ENCODE peak calls at places on chromosomes 11 and 22, in four cellular contexts. One of them, this sample, is unnamed.

GRCh38 chr11:63622318-63622717 is 8.1 kb upstream of the PLAAT3 start:
- DNase-seq in hepatocyte: peak; percentile 67
- DNase-seq in coronary artery: peak; percentile 21
- DNase-seq in RWPE1: peak; percentile 33
- DNase-seq in this sample: no peak

GRCh38 chr11:16382638-16383380 is 26.5 kb upstream of the SOX6 start:
- DNase-seq in hepatocyte: no peak
- DNase-seq in coronary artery: no peak
- DNase-seq in RWPE1: no peak
- DNase-seq in this sample: no peak

GRCh38 chr11:115409691-115410220 is 94.5 kb downstream of the CADM1 start:
- DNase-seq in coronary artery: no peak
- DNase-seq in RWPE1: no peak
- DNase-seq in hepatocyte: peak; percentile 65
- DNase-seq in this sample: no peak

GRCh38 chr22:49514656-49515055 is 313.0 kb downstream of the BRD1 start:
- DNase-seq in RWPE1: no peak
- DNase-seq in hepatocyte: no peak
- DNase-seq in coronary artery: no peak
- DNase-seq in this sample: no peak

GRCh38 chr22:43567691-43568308 is 156.0 kb downstream of the MPPED1 start:
- DNase-seq in coronary artery: no peak
- DNase-seq in hepatocyte: no peak
- DNase-seq in RWPE1: no peak
- DNase-seq in this sample: no peak

GRCh38 chr11:67606150-67606476 is 623 bp upstream of the NDUFV1 start:
- DNase-seq in hepatocyte: peak; percentile 46
- DNase-seq in coronary artery: peak; percentile 72
- DNase-seq in RWPE1: no peak
- DNase-seq in this sample: no peak

GRCh38 chr11:827146-827860 is 416 bp upstream of the CRACR2B start:
- DNase-seq in hepatocyte: peak; percentile 72
- DNase-seq in coronary artery: no peak
- DNase-seq in RWPE1: no peak
- DNase-seq in this sample: no peak

GRCh38 chr22:43867839-43868652 is 5.7 kb upstream of the SULT4A1 start:
- DNase-seq in RWPE1: peak; percentile 36
- DNase-seq in hepatocyte: peak; percentile 91
- DNase-seq in coronary artery: no peak
- DNase-seq in this sample: peak; percentile 72

GRCh38 chr11:19595840-19596751 is 116.5 kb upstream of the NAV2 start:
- DNase-seq in RWPE1: peak; percentile 77
- DNase-seq in coronary artery: peak; percentile 96
- DNase-seq in hepatocyte: no peak
- DNase-seq in this sample: no peak

GRCh38 chr11:72634472-72635095 is 39.6 kb downstream of the PDE2A start:
- DNase-seq in coronary artery: no peak
- DNase-seq in hepatocyte: no peak
- DNase-seq in RWPE1: no peak
- DNase-seq in this sample: no peak

GRCh38 chr22:21640810-21641209 is 1.3 kb upstream of the SDF2L1 start:
- DNase-seq in hepatocyte: no peak
- DNase-seq in RWPE1: no peak
- DNase-seq in coronary artery: no peak
- DNase-seq in this sample: no peak

GRCh38 chr11:126305699-126306098 is 1.8 kb downstream of the DCPS start:
- DNase-seq in RWPE1: no peak
- DNase-seq in hepatocyte: no peak
- DNase-seq in coronary artery: no peak
- DNase-seq in this sample: no peak

GRCh38 chr11:123235687-123236261 is 40.7 kb upstream of the CLMP start:
- DNase-seq in coronary artery: no peak
- DNase-seq in hepatocyte: no peak
- DNase-seq in RWPE1: no peak
- DNase-seq in this sample: no peak
- TF ChIP-seq CTCF in coronary artery: no peak
- TF ChIP-seq CTCF in hepatocyte: no peak
- TF ChIP-seq CTCF in RWPE1: no peak
- TF ChIP-seq CTCF in this sample: no peak

GRCh38 chr11:40129276-40129675 is 1330.2 kb downstream of the LRRC4C start:
- DNase-seq in hepatocyte: peak; percentile 40
- DNase-seq in RWPE1: peak; percentile 23
- DNase-seq in coronary artery: no peak
- DNase-seq in this sample: no peak

GRCh38 chr11:40130427-40130826 is 1329.0 kb downstream of the LRRC4C start:
- DNase-seq in hepatocyte: peak; percentile 17
- DNase-seq in coronary artery: no peak
- DNase-seq in RWPE1: no peak
- DNase-seq in this sample: no peak

DNA sequence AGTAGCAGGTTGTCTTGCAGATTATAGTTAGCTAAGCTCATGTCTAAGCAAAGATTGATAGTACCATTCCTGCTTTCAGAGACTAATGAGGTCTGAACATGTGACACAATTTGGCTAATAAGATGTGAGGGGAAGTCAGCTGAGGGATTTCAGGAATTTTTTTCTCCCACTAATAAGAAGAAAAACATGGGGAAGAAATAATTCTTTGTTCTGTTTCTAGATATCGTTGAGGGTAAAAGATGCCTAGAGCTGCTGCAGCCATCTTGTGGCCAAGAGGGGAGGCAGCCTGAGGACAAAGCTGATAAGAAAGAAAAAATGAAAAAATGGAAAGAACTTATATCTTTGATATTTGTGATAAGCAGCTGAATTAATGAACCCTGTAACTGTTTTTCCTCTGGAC is 1334.4 kb downstream of the LRRC4C start:
- DNase-seq in coronary artery: no peak
- DNase-seq in hepatocyte: peak; percentile 44
- DNase-seq in RWPE1: peak; percentile 25
- DNase-seq in this sample: no peak
- TF ChIP-seq CTCF in coronary artery: no peak
- TF ChIP-seq CTCF in hepatocyte: peak; percentile 56
- TF ChIP-seq CTCF in RWPE1: peak; percentile 24
- TF ChIP-seq CTCF in this sample: peak; percentile 66

GRCh38 chr11:117091753-117092477 is 6.3 kb downstream of the SIK3 start:
- DNase-seq in coronary artery: no peak
- DNase-seq in RWPE1: no peak
- DNase-seq in hepatocyte: no peak
- DNase-seq in this sample: no peak
- TF ChIP-seq CTCF in coronary artery: no peak
- TF ChIP-seq CTCF in RWPE1: no peak
- TF ChIP-seq CTCF in hepatocyte: no peak
- TF ChIP-seq CTCF in this sample: no peak

DNA sequence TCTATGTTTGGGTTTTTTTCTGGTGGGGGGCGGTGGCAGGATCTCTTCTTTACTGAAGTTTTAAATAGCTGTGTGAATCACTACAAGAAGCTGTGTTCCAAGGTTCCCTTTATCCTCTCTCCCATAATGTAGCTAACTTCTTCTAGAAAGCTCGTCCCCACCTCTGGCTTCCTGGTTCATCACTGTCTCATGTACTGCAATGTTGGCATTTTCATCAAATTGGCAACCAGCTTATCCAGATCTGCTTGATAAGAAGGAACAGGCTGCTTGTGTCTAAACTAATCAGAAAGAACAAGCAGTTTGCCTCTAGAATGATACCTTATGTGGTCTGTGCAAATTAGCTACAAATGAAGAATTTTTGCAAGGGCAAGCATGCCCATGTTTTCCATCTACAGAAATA is 130.8 kb downstream of the WT1 start:
- DNase-seq in coronary artery: no peak
- DNase-seq in RWPE1: no peak
- DNase-seq in hepatocyte: no peak
- DNase-seq in this sample: no peak
- TF ChIP-seq CTCF in coronary artery: no peak
- TF ChIP-seq CTCF in RWPE1: no peak
- TF ChIP-seq CTCF in hepatocyte: no peak
- TF ChIP-seq CTCF in this sample: no peak

DNA sequence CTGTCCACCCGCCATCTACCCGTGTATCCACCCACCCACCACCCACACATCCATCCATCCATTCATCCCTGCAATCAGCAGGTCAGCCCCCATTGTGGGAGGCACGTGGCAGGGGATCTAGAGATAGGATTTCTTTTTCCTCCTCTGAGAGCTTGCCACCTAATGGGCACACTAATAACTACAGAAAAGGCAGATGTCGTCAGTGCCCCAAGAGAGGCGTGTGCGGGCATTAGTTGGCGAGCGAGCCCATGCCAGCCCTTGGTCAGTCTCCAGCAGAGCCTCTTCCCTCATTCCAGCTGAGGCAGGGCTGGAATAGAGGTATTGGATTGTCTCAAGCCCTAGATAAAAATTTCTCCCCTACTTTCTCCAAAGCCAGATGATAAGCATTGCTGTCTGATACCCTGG is 9.7 kb downstream of the USP2 start:
- DNase-seq in RWPE1: no peak
- DNase-seq in coronary artery: no peak
- DNase-seq in hepatocyte: peak; percentile 25
- DNase-seq in this sample: no peak
- TF ChIP-seq CTCF in RWPE1: peak; percentile 71
- TF ChIP-seq CTCF in coronary artery: no peak
- TF ChIP-seq CTCF in hepatocyte: no peak
- TF ChIP-seq CTCF in this sample: peak; percentile 62

This sample was measured in chondrocyte.